ENCODE peak calls at places on chromosomes 11 and 22, in four cellular contexts. C is AG04449, H is MM.1S, D is fibroblast of pulmonary artery. B is an unnamed sample.

GRCh38 chr11:9003573-9004309 is at the start of gene NRIP3:
- DNase-seq in D (peak; percentile 55), H (no peak), C (no peak), B (no peak)

GRCh38 chr11:46291441-46292143 is 14.1 kb downstream of the CREB3L1 start:
- DNase-seq in H (no peak), C (no peak), D (peak; percentile 70), B (no peak)

GRCh38 chr11:130022799-130023198 is 20.2 kb upstream of the PRDM10 start:
- DNase-seq in D (no peak), C (no peak), H (no peak), B (no peak)

GRCh38 chr11:1701041-1701807 is 4.2 kb downstream of the KRTAP5-6 start:
- DNase-seq in H (no peak), D (no peak), C (no peak), B (no peak)

GRCh38 chr11:130829801-130830562 is 86.3 kb downstream of the SNX19 start:
- DNase-seq in D (peak; percentile 36), C (no peak), H (no peak), B (no peak)

GRCh38 chr11:33633251-33634003 is 67.2 kb downstream of the C11orf91 start:
- DNase-seq in C (no peak), H (no peak), D (peak; percentile 64), B (peak; percentile 45)

GRCh38 chr11:75317446-75318122 is 33.9 kb downstream of the ARRB1 start:
- DNase-seq in C (no peak), H (no peak), D (no peak), B (no peak)

GRCh38 chr11:94926698-94927237 is 46.6 kb downstream of the CWC15 start:
- DNase-seq in C (peak; percentile 79), H (no peak), D (peak; percentile 98), B (peak; percentile 51)

GRCh38 chr11:15057352-15057751 is 16.0 kb upstream of the CALCB start:
- DNase-seq in C (no peak), H (no peak), D (no peak), B (no peak)

GRCh38 chr11:113505541-113506375 is 30.6 kb upstream of the DRD2 start:
- DNase-seq in C (no peak), D (peak; percentile 90), H (no peak), B (peak; percentile 49)

GRCh38 chr11:88411265-88411664 is 73.7 kb upstream of the CTSC start:
- DNase-seq in D (no peak), H (no peak), C (peak; percentile 75), B (no peak)

GRCh38 chr22:38262051-38262795 is 10.6 kb downstream of the TMEM184B start:
- DNase-seq in C (no peak), H (peak; percentile 63), D (no peak), B (peak; percentile 22)

GRCh38 chr11:44357734-44358133 is 47.8 kb upstream of the ALX4 start:
- DNase-seq in C (no peak), H (no peak), D (no peak), B (no peak)

GRCh38 chr22:46764779-46765485 is 2.5 kb downstream of the TBC1D22A start:
- DNase-seq in C (no peak), H (no peak), D (no peak), B (no peak)

GRCh38 chr22:38455530-38456271 is 702 bp upstream of the KCNJ4 start:
- DNase-seq in D (no peak), C (no peak), H (no peak), B (no peak)

GRCh38 chr22:48889887-48890692 is 937.6 kb downstream of the BRD1 start:
- DNase-seq in C (no peak), H (no peak), D (no peak), B (no peak)

GRCh38 chr11:66070604-66071325 is 693 bp downstream of the PACS1 start:
- DNase-seq in D (peak; percentile 50), H (peak; percentile 20), C (no peak), B (no peak)

GRCh38 chr11:29645373-29645772 is 371.5 kb downstream of the KCNA4 start:
- DNase-seq in H (no peak), D (no peak), C (no peak), B (no peak)